ENCODE peak calls at places on chromosomes 1 and 21, in eight cellular contexts. G, Z, C, J, W, Y, F and P are unnamed samples.
A peak's percentile ranks its signal among the peaks of the same experiment; 100 is the strongest.

GRCh38 chr1:233787599-233787998 is 116.9 kb upstream of the SLC35F3 start:
- DNase-seq in G (no peak), W (no peak), F (no peak), Y (no peak), J (no peak), C (no peak), Z (no peak), P (no peak)

GRCh38 chr1:116334868-116335649 is 38.0 kb upstream of the ATP1A1 start:
- DNase-seq in C (peak; percentile 41), W (no peak), G (no peak), Y (no peak), Z (no peak), J (peak; percentile 38), F (no peak), P (no peak)

GRCh38 chr1:85351202-85351828 is 74.9 kb upstream of the BCL10 start:
- DNase-seq in W (no peak), Z (no peak), G (no peak), C (no peak), F (no peak), Y (no peak), J (no peak), P (no peak)

GRCh38 chr1:88774151-88774556 is 90.1 kb downstream of the PKN2 start:
- DNase-seq in Z (no peak), F (no peak), Y (peak; percentile 11), G (no peak), J (no peak), W (no peak), C (peak; percentile 69), P (no peak)

GRCh38 chr1:117683571-117684285 is 77.9 kb downstream of the TENT5C start:
- DNase-seq in F (no peak), Z (no peak), J (no peak), Y (no peak), G (no peak), C (no peak), W (peak; percentile 72), P (peak; percentile 49)

GRCh38 chr1:31811605-31812004 is 4.2 kb downstream of the SPOCD1 start:
- DNase-seq in Z (no peak), Y (no peak), W (no peak), G (peak; percentile 91), C (peak; percentile 71), F (no peak), J (peak; percentile 95), P (no peak)

GRCh38 chr1:5975133-5975880 is 16.9 kb downstream of the NPHP4 start:
- DNase-seq in G (peak; percentile 55), Z (no peak), F (peak; percentile 28), W (peak; percentile 79), Y (no peak), C (peak; percentile 59), J (peak; percentile 81), P (no peak)

GRCh38 chr21:45295576-45296365 is 8.1 kb upstream of the POFUT2 start:
- DNase-seq in W (no peak), G (no peak), Z (no peak), C (no peak), J (peak; percentile 85), Y (no peak), F (no peak), P (no peak)

GRCh38 chr1:44826375-44827196 is 16.5 kb downstream of the PTCH2 start:
- DNase-seq in J (peak; percentile 36), W (peak; percentile 85), G (no peak), Y (no peak), Z (no peak), F (no peak), C (peak; percentile 48), P (peak; percentile 85)